ENCODE peak calls at places on chromosomes 16 and 17, in eight cellular contexts. C is sigmoid colon, G is transverse colon, K is HepG2, O is A549, T is tibial nerve, J is GM12878, B is ovary. I is an unnamed sample.

GRCh38 chr17:9924735-9925191 is 19.7 kb upstream of the RCVRN start:
- DNase-seq in C (no peak), O (peak), K (peak), B (no peak), T (no peak), G (no peak), J (peak), I (no peak)

GRCh38 chr16:81650982-81651562 is 128.0 kb upstream of the PLCG2 start:
- DNase-seq in O (no peak), J (no peak), B (peak), G (peak), K (no peak), T (peak), C (peak), I (peak)

GRCh38 chr16:79269211-79269863 is 331.2 kb downstream of the MAF start:
- DNase-seq in J (peak), K (no peak), T (no peak), C (no peak), O (no peak), G (no peak), B (no peak), I (no peak)

GRCh38 chr16:88961031-88961430 is 16.0 kb downstream of the CBFA2T3 start:
- DNase-seq in C (no peak), B (no peak), O (no peak), G (no peak), T (no peak), K (no peak), J (no peak), I (no peak)

GRCh38 chr16:7792346-7792745 is 459.7 kb downstream of the RBFOX1 start:
- DNase-seq in B (no peak), T (no peak), C (no peak), J (no peak), O (no peak), K (no peak), G (no peak), I (no peak)

GRCh38 chr17:29619251-29619650 is 3.5 kb downstream of the CORO6 start:
- DNase-seq in J (no peak), K (no peak), C (peak), T (no peak), B (no peak), O (no peak), G (no peak), I (no peak)

GRCh38 chr16:19583665-19584300 is 28.3 kb downstream of the VPS35L start:
- DNase-seq in C (no peak), J (no peak), B (no peak), G (peak), O (peak), K (peak), T (no peak), I (peak)

GRCh38 chr16:4820652-4821051 is 18.2 kb upstream of the ROGDI start:
- DNase-seq in G (no peak), O (no peak), B (no peak), T (no peak), J (no peak), C (no peak), K (no peak), I (no peak)

GRCh38 chr17:74677558-74678466 is 34.9 kb downstream of the CD300LF start:
- DNase-seq in J (no peak), G (no peak), T (peak), O (peak), K (no peak), B (no peak), C (no peak), I (no peak)

GRCh38 chr17:80864751-80865150 is 126.9 kb upstream of the CHMP6 start:
- DNase-seq in K (no peak), O (no peak), G (no peak), J (no peak), B (no peak), C (peak), T (no peak), I (no peak)

GRCh38 chr17:18143044-18143936 is 34.7 kb downstream of the MYO15A start:
- DNase-seq in T (no peak), O (peak), C (no peak), K (peak), J (no peak), G (no peak), B (no peak), I (no peak)

GRCh38 chr17:28865946-28866752 is 11.3 kb downstream of the ERAL1 start:
- DNase-seq in J (no peak), K (no peak), B (no peak), O (no peak), T (no peak), G (no peak), C (no peak), I (no peak)

GRCh38 chr17:8304181-8304910 is 5.7 kb upstream of the ARHGEF15 start:
- DNase-seq in G (no peak), K (peak), O (no peak), B (no peak), J (no peak), C (no peak), T (no peak), I (no peak)

GRCh38 chr16:85587763-85588474 is 25.2 kb upstream of the GSE1 start:
- DNase-seq in G (no peak), K (no peak), T (no peak), B (no peak), J (no peak), O (no peak), C (no peak), I (no peak)

GRCh38 chr16:3872216-3872895 is 8.2 kb downstream of the CREBBP start:
- DNase-seq in K (no peak), J (no peak), G (no peak), O (no peak), T (no peak), B (no peak), C (no peak), I (no peak)

GRCh38 chr17:62716834-62717588 is 89.5 kb downstream of the MRC2 start:
- DNase-seq in J (no peak), K (no peak), C (no peak), B (no peak), O (no peak), T (no peak), G (no peak), I (no peak)

GRCh38 chr16:84407588-84408313 is 39.4 kb downstream of the ATP2C2 start:
- DNase-seq in O (no peak), T (no peak), J (no peak), C (no peak), B (no peak), K (no peak), G (no peak), I (no peak)

GRCh38 chr17:14169287-14169686 is 67.4 kb downstream of the CDRT15 start:
- DNase-seq in C (no peak), J (no peak), O (no peak), G (no peak), K (no peak), T (no peak), B (no peak), I (no peak)

GRCh38 chr17:42289863-42290165 is 1.5 kb downstream of the STAT5A start:
- DNase-seq in B (peak), C (peak), G (no peak), O (no peak), K (no peak), J (no peak), T (no peak), I (no peak)

GRCh38 chr17:42453544-42453943 is 5.1 kb upstream of the ATP6V0A1 start:
- DNase-seq in C (no peak), K (no peak), O (no peak), T (no peak), B (no peak), G (no peak), J (no peak), I (no peak)

GRCh38 chr16:22623351-22623781 is 112.7 kb downstream of the NPIPB5 start:
- DNase-seq in C (no peak), K (no peak), G (no peak), O (no peak), J (no peak), B (no peak), T (no peak), I (no peak)

GRCh38 chr16:62692685-62693084 is 656.4 kb upstream of the CDH8 start:
- DNase-seq in O (no peak), K (no peak), B (no peak), C (no peak), T (no peak), J (peak), G (no peak), I (no peak)

GRCh38 chr16:69482410-69482951 is 58.1 kb downstream of the CYB5B start:
- DNase-seq in C (peak), K (no peak), O (no peak), J (no peak), B (peak), G (no peak), T (peak), I (peak)

GRCh38 chr16:57041182-57042156 is 50.9 kb upstream of the CPNE2 start:
- DNase-seq in T (no peak), K (no peak), G (peak), B (no peak), O (no peak), J (peak), C (no peak), I (peak)

GRCh38 chr16:1687427-1688316 is 9.6 kb downstream of the JPT2 start:
- DNase-seq in K (peak), C (no peak), G (no peak), B (no peak), J (no peak), O (no peak), T (no peak), I (no peak)

GRCh38 chr16:58426095-58426494 is 33.8 kb downstream of the GINS3 start:
- DNase-seq in J (peak), K (no peak), C (no peak), G (peak), B (no peak), O (no peak), T (no peak), I (no peak)

GRCh38 chr16:78485188-78485898 is 385.9 kb downstream of the WWOX start:
- DNase-seq in T (no peak), J (no peak), G (no peak), C (no peak), O (no peak), B (no peak), K (peak), I (no peak)

GRCh38 chr17:14775761-14776492 is 475.0 kb downstream of the HS3ST3B1 start:
- DNase-seq in G (no peak), K (no peak), O (no peak), J (no peak), B (no peak), T (no peak), C (no peak), I (no peak)

GRCh38 chr16:67967183-67967955 is 1.1 kb downstream of the SLC12A4 start:
- DNase-seq in C (no peak), O (no peak), J (no peak), K (no peak), G (no peak), T (no peak), B (no peak), I (no peak)

GRCh38 chr17:27596106-27596505 is 34.9 kb upstream of the LGALS9 start:
- DNase-seq in O (no peak), G (no peak), J (no peak), B (peak), T (no peak), K (no peak), C (no peak), I (no peak)
- TF ChIP-seq EP300 in O (no peak), G (no peak), J (no peak), B (no peak), T (no peak), K (no peak), C (no peak), I (no peak)

DNA sequence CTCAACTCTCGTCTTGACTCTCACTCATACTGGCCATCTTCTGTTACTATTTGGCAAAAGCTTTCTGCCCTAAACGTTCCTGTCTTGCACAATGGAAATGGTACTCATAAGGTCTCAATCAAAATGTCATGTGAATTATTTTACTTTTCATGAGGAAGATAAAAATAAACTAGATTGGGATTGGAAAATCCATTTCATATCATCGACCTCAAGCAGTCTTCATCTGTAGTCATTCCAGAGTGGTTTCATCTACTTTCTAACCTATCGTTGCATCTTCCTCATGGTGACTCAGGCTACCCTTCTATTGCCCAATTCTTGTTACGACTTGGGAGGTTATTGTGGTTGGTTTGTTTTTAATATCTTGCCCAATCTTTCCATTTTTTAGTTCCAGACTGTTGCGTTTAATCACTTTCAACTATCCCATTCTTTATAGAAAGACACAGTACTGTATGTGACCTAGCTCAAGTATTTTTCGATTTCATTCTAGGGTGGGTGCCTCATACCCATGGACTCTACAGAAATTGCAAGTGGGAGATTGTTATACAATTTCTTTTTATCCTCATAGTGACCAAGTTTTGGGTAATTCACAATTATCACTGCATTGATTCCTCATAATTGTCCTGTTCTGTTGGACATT is 317.1 kb upstream of the KCNJ16 start:
- DNase-seq in B (no peak), T (no peak), J (no peak), K (no peak), O (no peak), C (no peak), G (no peak), I (no peak)
- TF ChIP-seq EP300 in B (no peak), T (peak), J (no peak), K (no peak), O (peak), C (no peak), G (no peak), I (no peak)

GRCh38 chr16:30085820-30086219 is 5.9 kb downstream of the TBX6 start:
- DNase-seq in J (no peak), B (no peak), C (no peak), T (no peak), G (no peak), K (no peak), O (no peak), I (no peak)

GRCh38 chr16:30088237-30088831 is 3.4 kb downstream of the TBX6 start:
- DNase-seq in G (no peak), J (no peak), O (no peak), K (no peak), C (no peak), B (no peak), T (no peak), I (no peak)

GRCh38 chr16:30088832-30089624 is 2.7 kb downstream of the TBX6 start:
- DNase-seq in C (no peak), J (no peak), B (no peak), O (no peak), K (no peak), G (no peak), T (no peak), I (no peak)

GRCh38 chr16:30086291-30087140 is 5.2 kb downstream of the TBX6 start:
- DNase-seq in B (no peak), G (no peak), T (no peak), K (no peak), C (no peak), O (no peak), J (no peak), I (no peak)

DNA sequence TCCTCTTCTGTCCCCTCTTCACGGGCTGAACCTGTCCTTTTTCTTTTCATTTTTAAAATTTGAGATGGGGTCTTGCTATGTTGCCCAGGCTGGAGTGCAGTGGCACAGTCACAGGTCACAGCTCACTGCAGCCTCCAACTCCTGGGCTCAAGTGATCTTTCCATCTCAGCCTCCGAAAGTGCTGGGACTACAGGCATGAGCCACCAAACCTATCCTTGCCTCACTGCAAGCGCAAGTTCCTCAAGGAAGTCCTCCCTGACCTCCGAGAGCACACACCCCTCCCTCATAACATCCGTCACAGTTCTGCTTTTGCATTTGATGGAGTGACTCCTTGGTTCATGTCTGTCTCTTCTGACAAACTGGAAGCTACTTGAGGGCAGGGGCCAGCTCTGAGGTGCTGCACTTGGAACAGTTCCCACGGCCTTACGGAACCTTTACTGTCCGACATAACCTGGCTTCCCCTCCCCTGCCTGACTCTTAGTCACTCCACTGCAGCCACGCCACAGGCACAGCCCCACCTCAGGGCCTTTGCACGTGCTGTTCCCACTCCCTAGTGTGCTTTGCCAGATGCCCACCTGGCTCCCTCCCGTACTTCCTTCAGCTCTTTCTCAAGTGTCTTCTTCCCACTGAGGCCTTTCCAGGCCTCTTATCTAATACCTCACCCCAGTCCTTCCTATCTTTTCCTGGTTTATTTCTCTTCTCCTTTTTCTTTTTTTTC is 4.4 kb downstream of the TBX6 start:
- DNase-seq in T (no peak), B (no peak), O (no peak), J (no peak), G (no peak), C (no peak), K (no peak), I (no peak)
- TF ChIP-seq EP300 in T (no peak), B (no peak), O (no peak), J (no peak), G (no peak), C (no peak), K (no peak), I (no peak)

GRCh38 chr16:456891-457483 is 31.5 kb downstream of the RAB11FIP3 start:
- DNase-seq in B (no peak), G (no peak), K (no peak), C (no peak), T (no peak), J (no peak), O (no peak), I (peak)
- TF ChIP-seq EP300 in B (no peak), G (no peak), K (no peak), C (no peak), T (no peak), J (no peak), O (no peak), I (no peak)

GRCh38 chr16:27067138-27067537 is 411 bp downstream of the C16orf82 start:
- DNase-seq in O (no peak), C (no peak), B (no peak), J (no peak), K (no peak), G (no peak), T (no peak), I (no peak)
- TF ChIP-seq EP300 in O (no peak), C (no peak), B (no peak), J (no peak), K (no peak), G (no peak), T (no peak), I (no peak)

GRCh38 chr17:44905006-44906000 is 6.1 kb upstream of the EFTUD2 start:
- DNase-seq in O (no peak), T (no peak), B (no peak), J (no peak), K (no peak), G (peak), C (no peak), I (no peak)
- TF ChIP-seq EP300 in O (no peak), T (no peak), B (no peak), J (no peak), K (no peak), G (no peak), C (no peak), I (no peak)

GRCh38 chr17:67503184-67503583 is 126.1 kb downstream of the PITPNC1 start:
- DNase-seq in B (no peak), O (no peak), T (no peak), J (no peak), C (no peak), G (no peak), K (no peak), I (no peak)

GRCh38 chr17:67504182-67504581 is 127.1 kb downstream of the PITPNC1 start:
- DNase-seq in G (no peak), C (no peak), O (no peak), K (no peak), B (no peak), T (no peak), J (no peak), I (no peak)

GRCh38 chr17:67511012-67511411 is 133.9 kb downstream of the PITPNC1 start:
- DNase-seq in C (no peak), G (no peak), O (no peak), K (no peak), T (no peak), J (no peak), B (no peak), I (no peak)

GRCh38 chr17:67506966-67507365 is 129.9 kb downstream of the PITPNC1 start:
- DNase-seq in O (no peak), B (no peak), J (no peak), G (no peak), K (no peak), C (no peak), T (no peak), I (no peak)
- TF ChIP-seq EP300 in O (no peak), B (no peak), J (no peak), G (no peak), K (no peak), C (no peak), T (no peak), I (no peak)